ENCODE peak calls at places on chromosomes 2 and 18, in six cellular contexts. X, H, P, J, B and E are unnamed samples.

GRCh38 chr18:58881469-58881868 is 16.8 kb downstream of the ZNF532 start:
- DNase-seq in J (no peak), P (no peak), X (no peak), H (no peak), B (no peak), E (no peak)

GRCh38 chr2:33412920-33413319 is 63.5 kb upstream of the RASGRP3 start:
- DNase-seq in X (peak; percentile 28), J (no peak), P (no peak), B (no peak), H (no peak), E (peak; percentile 68)

GRCh38 chr18:37536646-37537045 is 29.0 kb downstream of the CELF4 start:
- DNase-seq in X (no peak), P (no peak), J (no peak), B (no peak), H (no peak), E (no peak)

GRCh38 chr2:207505728-207506127 is 24.0 kb upstream of the CREB1 start:
- DNase-seq in B (no peak), X (no peak), H (no peak), P (peak; percentile 20), J (peak; percentile 66), E (peak; percentile 97)

GRCh38 chr2:211035548-211036185 is 479.3 kb downstream of the CPS1 start:
- DNase-seq in B (no peak), P (no peak), X (peak; percentile 16), J (no peak), H (no peak), E (peak; percentile 55)

GRCh38 chr18:26511339-26512071 is 36.8 kb downstream of the KCTD1 start:
- DNase-seq in X (no peak), P (no peak), B (no peak), H (no peak), J (no peak), E (no peak)

GRCh38 chr2:233414273-233414654 is 60.0 kb downstream of the DGKD start:
- DNase-seq in P (no peak), H (no peak), J (no peak), X (no peak), B (no peak), E (peak; percentile 74)

GRCh38 chr2:38602136-38602731 is 494 bp downstream of the HNRNPLL start:
- DNase-seq in B (no peak), J (no peak), P (peak; percentile 52), H (peak; percentile 48), X (no peak), E (no peak)

GRCh38 chr2:156867201-156867600 is 390.3 kb upstream of the GALNT5 start:
- DNase-seq in X (no peak), P (no peak), H (no peak), B (no peak), J (no peak), E (no peak)

GRCh38 chr2:79432731-79433146 is 80.1 kb upstream of the CTNNA2 start:
- DNase-seq in P (no peak), J (no peak), B (no peak), X (no peak), H (no peak), E (no peak)

GRCh38 chr18:33062834-33063364 is 290.1 kb upstream of the KLHL14 start:
- DNase-seq in X (no peak), J (no peak), B (no peak), P (no peak), H (no peak), E (no peak)

GRCh38 chr2:239471011-239471792 is 70.4 kb upstream of the HDAC4 start:
- DNase-seq in X (no peak), B (no peak), P (no peak), H (no peak), J (no peak), E (no peak)

GRCh38 chr2:60439219-60439974 is 114.1 kb downstream of the BCL11A start:
- DNase-seq in X (peak; percentile 95), P (no peak), J (no peak), B (no peak), H (peak; percentile 41), E (peak; percentile 31)

GRCh38 chr2:19775315-19775714 is 126.5 kb downstream of the TTC32 start:
- DNase-seq in J (no peak), H (no peak), X (no peak), P (no peak), B (no peak), E (no peak)

GRCh38 chr18:74242451-74243096 is 49.2 kb downstream of the CYB5A start:
- DNase-seq in J (no peak), P (no peak), X (no peak), H (no peak), B (no peak), E (peak; percentile 6)

GRCh38 chr2:163667064-163667887 is 68.5 kb downstream of the FIGN start:
- DNase-seq in X (no peak), B (no peak), P (no peak), H (no peak), J (peak; percentile 91), E (peak; percentile 94)

GRCh38 chr2:120722603-120723421 is 12.9 kb upstream of the GLI2 start:
- DNase-seq in H (peak; percentile 43), B (no peak), X (no peak), P (no peak), J (no peak), E (peak; percentile 94)

GRCh38 chr2:59752512-59752911 is 800.9 kb downstream of the BCL11A start:
- DNase-seq in B (no peak), P (no peak), H (no peak), J (no peak), X (no peak), E (no peak)

GRCh38 chr2:128281852-128282245 is 36.8 kb downstream of the HS6ST1 start:
- DNase-seq in B (no peak), X (no peak), P (no peak), J (no peak), H (no peak), E (no peak)

GRCh38 chr18:3692113-3692621 is 242.2 kb downstream of the TGIF1 start:
- DNase-seq in X (no peak), P (no peak), J (no peak), H (no peak), B (no peak), E (no peak)

GRCh38 chr2:200330351-200331120 is 24.0 kb downstream of the SPATS2L start:
- DNase-seq in H (no peak), J (no peak), X (peak; percentile 17), B (no peak), P (no peak), E (no peak)

GRCh38 chr2:79855264-79856006 is 342.6 kb downstream of the CTNNA2 start:
- DNase-seq in B (no peak), J (no peak), P (no peak), X (no peak), H (no peak), E (no peak)

GRCh38 chr18:4284528-4284927 is 170.6 kb downstream of the DLGAP1 start:
- DNase-seq in X (no peak), H (no peak), J (no peak), P (no peak), B (no peak), E (no peak)

GRCh38 chr2:172223601-172224054 is 120.9 kb upstream of the DLX2 start:
- DNase-seq in X (no peak), J (no peak), B (no peak), P (no peak), H (no peak), E (no peak)

GRCh38 chr18:2655954-2656236 is 369 bp downstream of the SMCHD1 start:
- DNase-seq in X (peak; percentile 76), P (no peak), J (no peak), B (peak; percentile 61), H (no peak), E (no peak)